ENCODE peak calls at places on chromosomes 11 and 22, in ten cellular contexts. One of them, this sample, is unnamed.

GRCh38 chr22:42945736-42946135 is 69.2 kb downstream of the PACSIN2 start:
- DNase-seq in cardiac fibroblast: no peak
- DNase-seq in fibroblast of lung: no peak
- DNase-seq in left ventricle myocardium inferior: no peak
- DNase-seq in AG04449: no peak
- DNase-seq in colonic mucosa: no peak
- DNase-seq in fibroblast of pulmonary artery: no peak
- DNase-seq in heart left ventricle: no peak
- DNase-seq in neural progenitor cell: no peak
- DNase-seq in fibroblast of villous mesenchyme: no peak
- DNase-seq in this sample: no peak

GRCh38 chr11:7300281-7300680 is 48.6 kb downstream of the SYT9 start:
- DNase-seq in AG04449: no peak
- DNase-seq in fibroblast of lung: no peak
- DNase-seq in neural progenitor cell: no peak
- DNase-seq in fibroblast of pulmonary artery: no peak
- DNase-seq in cardiac fibroblast: no peak
- DNase-seq in fibroblast of villous mesenchyme: no peak
- DNase-seq in colonic mucosa: no peak
- DNase-seq in left ventricle myocardium inferior: no peak
- DNase-seq in heart left ventricle: no peak
- DNase-seq in this sample: no peak

GRCh38 chr11:10385696-10386095 is 69.4 kb upstream of the AMPD3 start:
- DNase-seq in fibroblast of pulmonary artery: peak
- DNase-seq in colonic mucosa: peak
- DNase-seq in heart left ventricle: no peak
- DNase-seq in AG04449: no peak
- DNase-seq in neural progenitor cell: no peak
- DNase-seq in fibroblast of villous mesenchyme: peak
- DNase-seq in fibroblast of lung: peak
- DNase-seq in left ventricle myocardium inferior: peak
- DNase-seq in cardiac fibroblast: peak
- DNase-seq in this sample: no peak

GRCh38 chr22:25448435-25449051 is 115.9 kb upstream of the GRK3 start:
- DNase-seq in colonic mucosa: peak
- DNase-seq in cardiac fibroblast: peak
- DNase-seq in fibroblast of lung: peak
- DNase-seq in fibroblast of pulmonary artery: peak
- DNase-seq in heart left ventricle: no peak
- DNase-seq in left ventricle myocardium inferior: no peak
- DNase-seq in fibroblast of villous mesenchyme: peak
- DNase-seq in AG04449: no peak
- DNase-seq in neural progenitor cell: peak
- DNase-seq in this sample: no peak

GRCh38 chr11:121091492-121092179 is 9.4 kb upstream of the TECTA start:
- DNase-seq in neural progenitor cell: no peak
- DNase-seq in fibroblast of pulmonary artery: no peak
- DNase-seq in left ventricle myocardium inferior: no peak
- DNase-seq in fibroblast of villous mesenchyme: no peak
- DNase-seq in heart left ventricle: no peak
- DNase-seq in colonic mucosa: no peak
- DNase-seq in cardiac fibroblast: no peak
- DNase-seq in fibroblast of lung: no peak
- DNase-seq in AG04449: no peak
- DNase-seq in this sample: no peak

GRCh38 chr11:23574149-23574548 is 713.9 kb upstream of the CCDC179 start:
- DNase-seq in AG04449: no peak
- DNase-seq in left ventricle myocardium inferior: no peak
- DNase-seq in fibroblast of lung: no peak
- DNase-seq in neural progenitor cell: no peak
- DNase-seq in colonic mucosa: no peak
- DNase-seq in cardiac fibroblast: no peak
- DNase-seq in heart left ventricle: no peak
- DNase-seq in fibroblast of pulmonary artery: no peak
- DNase-seq in fibroblast of villous mesenchyme: no peak
- DNase-seq in this sample: no peak

GRCh38 chr22:30270841-30271240 is 4.2 kb upstream of the OSM start:
- DNase-seq in fibroblast of villous mesenchyme: no peak
- DNase-seq in colonic mucosa: peak
- DNase-seq in cardiac fibroblast: peak
- DNase-seq in fibroblast of pulmonary artery: peak
- DNase-seq in AG04449: no peak
- DNase-seq in neural progenitor cell: no peak
- DNase-seq in heart left ventricle: peak
- DNase-seq in left ventricle myocardium inferior: peak
- DNase-seq in fibroblast of lung: peak
- DNase-seq in this sample: no peak

GRCh38 chr22:46419754-46420571 is 84.4 kb downstream of the TRMU start:
- DNase-seq in fibroblast of pulmonary artery: no peak
- DNase-seq in heart left ventricle: peak
- DNase-seq in fibroblast of lung: no peak
- DNase-seq in left ventricle myocardium inferior: no peak
- DNase-seq in colonic mucosa: no peak
- DNase-seq in AG04449: no peak
- DNase-seq in fibroblast of villous mesenchyme: no peak
- DNase-seq in cardiac fibroblast: no peak
- DNase-seq in neural progenitor cell: no peak
- DNase-seq in this sample: no peak

GRCh38 chr11:121722431-121723256 is 269.9 kb upstream of the SORL1-AS1 start:
- DNase-seq in heart left ventricle: peak
- DNase-seq in neural progenitor cell: peak
- DNase-seq in fibroblast of lung: peak
- DNase-seq in colonic mucosa: peak
- DNase-seq in cardiac fibroblast: peak
- DNase-seq in fibroblast of pulmonary artery: peak
- DNase-seq in fibroblast of villous mesenchyme: peak
- DNase-seq in AG04449: no peak
- DNase-seq in left ventricle myocardium inferior: peak
- DNase-seq in this sample: peak

GRCh38 chr11:120719348-120719747 is 207.8 kb downstream of the GRIK4 start:
- DNase-seq in neural progenitor cell: no peak
- DNase-seq in colonic mucosa: no peak
- DNase-seq in left ventricle myocardium inferior: no peak
- DNase-seq in AG04449: no peak
- DNase-seq in heart left ventricle: no peak
- DNase-seq in fibroblast of villous mesenchyme: peak
- DNase-seq in cardiac fibroblast: no peak
- DNase-seq in fibroblast of lung: no peak
- DNase-seq in fibroblast of pulmonary artery: peak
- DNase-seq in this sample: no peak

GRCh38 chr11:34997872-34998548 is 81.6 kb downstream of the PDHX start:
- DNase-seq in colonic mucosa: no peak
- DNase-seq in AG04449: no peak
- DNase-seq in fibroblast of pulmonary artery: peak
- DNase-seq in neural progenitor cell: no peak
- DNase-seq in fibroblast of villous mesenchyme: peak
- DNase-seq in heart left ventricle: no peak
- DNase-seq in fibroblast of lung: peak
- DNase-seq in cardiac fibroblast: peak
- DNase-seq in left ventricle myocardium inferior: no peak
- DNase-seq in this sample: no peak

GRCh38 chr11:104658177-104658576 is 240.1 kb downstream of the CASP12 start:
- DNase-seq in AG04449: no peak
- DNase-seq in fibroblast of pulmonary artery: no peak
- DNase-seq in fibroblast of lung: no peak
- DNase-seq in colonic mucosa: no peak
- DNase-seq in fibroblast of villous mesenchyme: no peak
- DNase-seq in cardiac fibroblast: no peak
- DNase-seq in neural progenitor cell: no peak
- DNase-seq in heart left ventricle: no peak
- DNase-seq in left ventricle myocardium inferior: no peak
- DNase-seq in this sample: no peak

GRCh38 chr11:17686185-17686980 is 33.0 kb upstream of the MYOD1 start:
- DNase-seq in fibroblast of lung: no peak
- DNase-seq in left ventricle myocardium inferior: no peak
- DNase-seq in neural progenitor cell: peak
- DNase-seq in colonic mucosa: no peak
- DNase-seq in cardiac fibroblast: no peak
- DNase-seq in fibroblast of pulmonary artery: no peak
- DNase-seq in AG04449: no peak
- DNase-seq in fibroblast of villous mesenchyme: no peak
- DNase-seq in heart left ventricle: no peak
- DNase-seq in this sample: no peak

GRCh38 chr11:122491486-122491885 is 164.0 kb upstream of the UBASH3B start:
- DNase-seq in colonic mucosa: no peak
- DNase-seq in cardiac fibroblast: peak
- DNase-seq in AG04449: no peak
- DNase-seq in fibroblast of lung: peak
- DNase-seq in heart left ventricle: no peak
- DNase-seq in fibroblast of villous mesenchyme: peak
- DNase-seq in fibroblast of pulmonary artery: peak
- DNase-seq in neural progenitor cell: no peak
- DNase-seq in left ventricle myocardium inferior: no peak
- DNase-seq in this sample: peak

GRCh38 chr11:47514825-47515647 is 37.9 kb downstream of the CELF1 start:
- DNase-seq in AG04449: no peak
- DNase-seq in neural progenitor cell: no peak
- DNase-seq in fibroblast of lung: peak
- DNase-seq in fibroblast of pulmonary artery: peak
- DNase-seq in fibroblast of villous mesenchyme: peak
- DNase-seq in colonic mucosa: no peak
- DNase-seq in left ventricle myocardium inferior: no peak
- DNase-seq in cardiac fibroblast: peak
- DNase-seq in heart left ventricle: no peak
- DNase-seq in this sample: peak

GRCh38 chr22:26529345-26529744 is 17.1 kb upstream of the TFIP11 start:
- DNase-seq in fibroblast of pulmonary artery: peak
- DNase-seq in neural progenitor cell: no peak
- DNase-seq in left ventricle myocardium inferior: no peak
- DNase-seq in cardiac fibroblast: peak
- DNase-seq in colonic mucosa: no peak
- DNase-seq in fibroblast of lung: peak
- DNase-seq in AG04449: no peak
- DNase-seq in fibroblast of villous mesenchyme: peak
- DNase-seq in heart left ventricle: no peak
- DNase-seq in this sample: no peak

GRCh38 chr22:18987765-18988164 is 51.7 kb upstream of the PRODH start:
- DNase-seq in fibroblast of lung: peak
- DNase-seq in heart left ventricle: no peak
- DNase-seq in neural progenitor cell: peak
- DNase-seq in fibroblast of villous mesenchyme: peak
- DNase-seq in fibroblast of pulmonary artery: no peak
- DNase-seq in cardiac fibroblast: peak
- DNase-seq in left ventricle myocardium inferior: no peak
- DNase-seq in AG04449: no peak
- DNase-seq in colonic mucosa: peak
- DNase-seq in this sample: no peak

GRCh38 chr11:20065040-20065805 is 95.1 kb downstream of the DBX1 start:
- DNase-seq in fibroblast of pulmonary artery: no peak
- DNase-seq in cardiac fibroblast: no peak
- DNase-seq in neural progenitor cell: no peak
- DNase-seq in fibroblast of lung: no peak
- DNase-seq in left ventricle myocardium inferior: no peak
- DNase-seq in colonic mucosa: no peak
- DNase-seq in fibroblast of villous mesenchyme: no peak
- DNase-seq in AG04449: no peak
- DNase-seq in heart left ventricle: no peak
- DNase-seq in this sample: no peak

GRCh38 chr11:65636810-65637557 is 917 bp upstream of the SIPA1 start:
- DNase-seq in fibroblast of villous mesenchyme: no peak
- DNase-seq in left ventricle myocardium inferior: no peak
- DNase-seq in cardiac fibroblast: no peak
- DNase-seq in heart left ventricle: no peak
- DNase-seq in neural progenitor cell: no peak
- DNase-seq in fibroblast of lung: no peak
- DNase-seq in fibroblast of pulmonary artery: no peak
- DNase-seq in AG04449: no peak
- DNase-seq in colonic mucosa: no peak
- DNase-seq in this sample: no peak
- H3K4me3 ChIP-seq in fibroblast of villous mesenchyme: no peak
- H3K4me3 ChIP-seq in left ventricle myocardium inferior: peak
- H3K4me3 ChIP-seq in cardiac fibroblast: no peak
- H3K4me3 ChIP-seq in heart left ventricle: no peak
- H3K4me3 ChIP-seq in neural progenitor cell: no peak
- H3K4me3 ChIP-seq in fibroblast of lung: no peak
- H3K4me3 ChIP-seq in fibroblast of pulmonary artery: no peak
- H3K4me3 ChIP-seq in AG04449: peak
- H3K4me3 ChIP-seq in colonic mucosa: no peak
- H3K4me3 ChIP-seq in this sample: no peak

DNA sequence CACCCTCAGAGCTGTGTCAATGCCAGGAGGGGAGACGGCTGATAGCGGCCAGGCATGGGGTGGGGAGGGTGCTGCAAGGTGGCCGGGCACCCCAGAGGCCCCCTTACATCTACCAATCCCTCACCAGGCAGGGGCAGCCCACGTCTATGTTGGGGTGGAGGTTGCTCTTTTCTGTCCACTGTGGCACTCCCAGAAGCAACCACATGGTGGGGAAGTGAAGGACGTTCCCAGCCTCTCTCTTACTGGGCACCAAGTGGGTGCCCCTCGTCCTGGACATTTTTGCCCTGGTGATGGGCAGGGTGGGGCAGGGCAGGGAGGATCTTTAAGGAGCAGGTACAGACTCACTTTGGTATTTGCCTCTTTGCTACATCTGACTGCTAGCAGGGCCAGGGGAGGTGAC is 47.5 kb downstream of the NECTIN1 start:
- DNase-seq in cardiac fibroblast: no peak
- DNase-seq in fibroblast of lung: no peak
- DNase-seq in fibroblast of pulmonary artery: no peak
- DNase-seq in left ventricle myocardium inferior: no peak
- DNase-seq in colonic mucosa: no peak
- DNase-seq in heart left ventricle: no peak
- DNase-seq in fibroblast of villous mesenchyme: no peak
- DNase-seq in AG04449: no peak
- DNase-seq in neural progenitor cell: no peak
- DNase-seq in this sample: no peak
- TF ChIP-seq CTCF in cardiac fibroblast: peak
- TF ChIP-seq CTCF in fibroblast of lung: peak
- TF ChIP-seq CTCF in fibroblast of pulmonary artery: peak
- TF ChIP-seq CTCF in left ventricle myocardium inferior: peak
- TF ChIP-seq CTCF in colonic mucosa: no peak
- TF ChIP-seq CTCF in heart left ventricle: no peak
- TF ChIP-seq CTCF in fibroblast of villous mesenchyme: no peak
- TF ChIP-seq CTCF in AG04449: no peak
- TF ChIP-seq CTCF in neural progenitor cell: peak
- TF ChIP-seq CTCF in this sample: peak

DNA sequence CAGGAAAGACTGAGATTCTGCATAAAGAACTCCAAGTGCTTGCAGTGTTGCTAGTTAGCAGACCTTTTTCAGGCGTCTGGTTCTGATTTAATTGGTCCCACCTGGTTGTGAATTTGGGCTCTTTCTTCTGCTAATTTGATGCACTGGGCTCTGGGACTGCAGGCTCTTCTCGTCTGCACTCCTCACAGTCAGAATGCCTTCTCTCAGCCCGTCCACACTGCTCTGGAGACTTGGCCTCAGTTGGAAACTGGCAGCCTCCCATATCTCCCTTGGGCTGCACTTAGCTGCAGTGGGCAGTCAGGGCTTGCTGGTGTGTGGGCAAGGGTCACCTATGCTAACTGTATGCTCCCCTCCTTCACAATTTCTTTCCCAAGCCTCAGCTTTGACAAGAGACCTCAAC is 1.5 kb downstream of the TRIM6 start:
- DNase-seq in colonic mucosa: no peak
- DNase-seq in AG04449: no peak
- DNase-seq in fibroblast of villous mesenchyme: no peak
- DNase-seq in neural progenitor cell: peak
- DNase-seq in cardiac fibroblast: no peak
- DNase-seq in left ventricle myocardium inferior: no peak
- DNase-seq in fibroblast of lung: no peak
- DNase-seq in heart left ventricle: no peak
- DNase-seq in fibroblast of pulmonary artery: no peak
- DNase-seq in this sample: no peak
- H3K4me3 ChIP-seq in colonic mucosa: no peak
- H3K4me3 ChIP-seq in AG04449: no peak
- H3K4me3 ChIP-seq in fibroblast of villous mesenchyme: peak
- H3K4me3 ChIP-seq in neural progenitor cell: no peak
- H3K4me3 ChIP-seq in cardiac fibroblast: no peak
- H3K4me3 ChIP-seq in left ventricle myocardium inferior: no peak
- H3K4me3 ChIP-seq in fibroblast of lung: peak
- H3K4me3 ChIP-seq in heart left ventricle: no peak
- H3K4me3 ChIP-seq in fibroblast of pulmonary artery: no peak
- H3K4me3 ChIP-seq in this sample: no peak

GRCh38 chr22:38074181-38075104 is 9.5 kb downstream of the SLC16A8 start:
- DNase-seq in fibroblast of villous mesenchyme: no peak
- DNase-seq in fibroblast of lung: peak
- DNase-seq in heart left ventricle: peak
- DNase-seq in cardiac fibroblast: peak
- DNase-seq in neural progenitor cell: peak
- DNase-seq in left ventricle myocardium inferior: no peak
- DNase-seq in colonic mucosa: no peak
- DNase-seq in AG04449: no peak
- DNase-seq in fibroblast of pulmonary artery: peak
- DNase-seq in this sample: no peak
- TF ChIP-seq CTCF in fibroblast of villous mesenchyme: peak
- TF ChIP-seq CTCF in fibroblast of lung: peak
- TF ChIP-seq CTCF in heart left ventricle: no peak
- TF ChIP-seq CTCF in cardiac fibroblast: peak
- TF ChIP-seq CTCF in neural progenitor cell: peak
- TF ChIP-seq CTCF in left ventricle myocardium inferior: peak
- TF ChIP-seq CTCF in colonic mucosa: no peak
- TF ChIP-seq CTCF in AG04449: peak
- TF ChIP-seq CTCF in fibroblast of pulmonary artery: peak
- TF ChIP-seq CTCF in this sample: peak

This sample was measured in HFF-Myc.